ENCODE peak calls at places on chromosomes 1 and 21, in six cellular contexts. One of them, this sample, is unnamed. For H3K9me3, the result is how much of the 10 kb centered on the place peaks cover.

GRCh38 chr1:19013826-19014548 is 57.5 kb upstream of the IFFO2 start:
- DNase-seq in AG04450: no peak
- DNase-seq in pancreas: no peak
- DNase-seq in H9: no peak
- DNase-seq in psoas muscle: no peak
- DNase-seq in IMR-90: no peak
- DNase-seq in this sample: no peak

GRCh38 chr1:163170331-163170730 is 32.4 kb downstream of the RGS5 start:
- DNase-seq in AG04450: no peak
- DNase-seq in pancreas: no peak
- DNase-seq in H9: no peak
- DNase-seq in psoas muscle: no peak
- DNase-seq in IMR-90: peak
- DNase-seq in this sample: no peak

GRCh38 chr1:29197590-29197924 is 15.9 kb upstream of the SRSF4 start:
- DNase-seq in AG04450: no peak
- DNase-seq in pancreas: no peak
- DNase-seq in H9: peak
- DNase-seq in psoas muscle: no peak
- DNase-seq in IMR-90: peak
- DNase-seq in this sample: peak

GRCh38 chr1:212668477-212668876 is 31.2 kb downstream of the BATF3 start:
- DNase-seq in AG04450: no peak
- DNase-seq in pancreas: no peak
- DNase-seq in H9: no peak
- DNase-seq in psoas muscle: no peak
- DNase-seq in IMR-90: no peak
- DNase-seq in this sample: no peak

GRCh38 chr1:185567006-185567405 is 167.2 kb upstream of the HMCN1 start:
- DNase-seq in AG04450: no peak
- DNase-seq in pancreas: no peak
- DNase-seq in H9: no peak
- DNase-seq in psoas muscle: no peak
- DNase-seq in IMR-90: peak
- DNase-seq in this sample: no peak

GRCh38 chr21:31387560-31388186 is 43.6 kb upstream of the TIAM1 start:
- DNase-seq in AG04450: no peak
- DNase-seq in pancreas: no peak
- DNase-seq in H9: no peak
- DNase-seq in psoas muscle: no peak
- DNase-seq in IMR-90: no peak
- DNase-seq in this sample: no peak

GRCh38 chr21:43618940-43619339 is 40.3 kb downstream of the HSF2BP start:
- DNase-seq in AG04450: no peak
- DNase-seq in pancreas: no peak
- DNase-seq in H9: no peak
- DNase-seq in psoas muscle: no peak
- DNase-seq in IMR-90: no peak
- DNase-seq in this sample: no peak

GRCh38 chr1:13965770-13966398 is 265.9 kb downstream of the PRDM2 start:
- DNase-seq in AG04450: no peak
- DNase-seq in pancreas: no peak
- DNase-seq in H9: peak
- DNase-seq in psoas muscle: peak
- DNase-seq in IMR-90: peak
- DNase-seq in this sample: peak

GRCh38 chr1:226457307-226457712 is 49.4 kb upstream of the PARP1 start:
- DNase-seq in AG04450: no peak
- DNase-seq in pancreas: no peak
- DNase-seq in H9: peak
- DNase-seq in psoas muscle: no peak
- DNase-seq in IMR-90: no peak
- DNase-seq in this sample: no peak

GRCh38 chr1:10841059-10841458 is 44.6 kb upstream of the CASZ1 start:
- DNase-seq in AG04450: no peak
- DNase-seq in pancreas: no peak
- DNase-seq in H9: no peak
- DNase-seq in psoas muscle: no peak
- DNase-seq in IMR-90: no peak
- DNase-seq in this sample: no peak

GRCh38 chr1:184958554-184959353 is 15.6 kb downstream of the NIBAN1 start:
- DNase-seq in AG04450: no peak
- DNase-seq in pancreas: no peak
- DNase-seq in H9: no peak
- DNase-seq in psoas muscle: no peak
- DNase-seq in IMR-90: peak
- DNase-seq in this sample: no peak

GRCh38 chr1:109298666-109299086 is 8.1 kb downstream of the MYBPHL start:
- DNase-seq in AG04450: no peak
- DNase-seq in pancreas: no peak
- DNase-seq in H9: no peak
- DNase-seq in psoas muscle: peak
- DNase-seq in IMR-90: peak
- DNase-seq in this sample: no peak

GRCh38 chr1:94265931-94266330 is 28.5 kb upstream of the ARHGAP29 start:
- DNase-seq in AG04450: no peak
- DNase-seq in pancreas: no peak
- DNase-seq in H9: no peak
- DNase-seq in psoas muscle: no peak
- DNase-seq in IMR-90: peak
- DNase-seq in this sample: no peak

GRCh38 chr1:212982430-212983152 is 32.2 kb downstream of the VASH2 start:
- DNase-seq in AG04450: no peak
- DNase-seq in pancreas: no peak
- DNase-seq in H9: peak
- DNase-seq in psoas muscle: no peak
- DNase-seq in IMR-90: peak
- DNase-seq in this sample: peak

GRCh38 chr1:53298163-53298685 is 29.6 kb downstream of the LRP8 start:
- DNase-seq in AG04450: no peak
- DNase-seq in pancreas: no peak
- DNase-seq in H9: no peak
- DNase-seq in psoas muscle: no peak
- DNase-seq in IMR-90: no peak
- DNase-seq in this sample: no peak

GRCh38 chr1:29875557-29876028 is 639.3 kb downstream of the PTPRU start:
- DNase-seq in AG04450: no peak
- DNase-seq in pancreas: no peak
- DNase-seq in H9: no peak
- DNase-seq in psoas muscle: no peak
- DNase-seq in IMR-90: no peak
- DNase-seq in this sample: no peak

GRCh38 chr1:150695561-150695960 is 1.4 kb downstream of the GOLPH3L start:
- DNase-seq in AG04450: no peak
- DNase-seq in pancreas: no peak
- DNase-seq in H9: no peak
- DNase-seq in psoas muscle: no peak
- DNase-seq in IMR-90: peak
- DNase-seq in this sample: no peak

GRCh38 chr1:154407021-154407865 is 2.1 kb downstream of the IL6R start:
- DNase-seq in AG04450: no peak
- DNase-seq in pancreas: peak
- DNase-seq in H9: no peak
- DNase-seq in psoas muscle: no peak
- DNase-seq in IMR-90: no peak
- DNase-seq in this sample: peak

GRCh38 chr1:1199141-1199960 is 7.0 kb downstream of the TNFRSF18 start:
- DNase-seq in AG04450: no peak
- DNase-seq in pancreas: peak
- DNase-seq in H9: peak
- DNase-seq in psoas muscle: peak
- DNase-seq in IMR-90: no peak
- DNase-seq in this sample: no peak

GRCh38 chr1:1197551-1198422 is 8.6 kb downstream of the TNFRSF18 start:
- DNase-seq in AG04450: no peak
- DNase-seq in pancreas: peak
- DNase-seq in H9: peak
- DNase-seq in psoas muscle: peak
- DNase-seq in IMR-90: no peak
- DNase-seq in this sample: no peak

GRCh38 chr1:1200876-1201810 is 5.2 kb downstream of the TNFRSF18 start:
- DNase-seq in AG04450: peak
- DNase-seq in pancreas: peak
- DNase-seq in H9: peak
- DNase-seq in psoas muscle: peak
- DNase-seq in IMR-90: peak
- DNase-seq in this sample: no peak

GRCh38 chr1:1198423-1199140 is 7.8 kb downstream of the TNFRSF18 start:
- DNase-seq in AG04450: no peak
- DNase-seq in pancreas: peak
- DNase-seq in H9: peak
- DNase-seq in psoas muscle: peak
- DNase-seq in IMR-90: no peak
- DNase-seq in this sample: no peak

DNA sequence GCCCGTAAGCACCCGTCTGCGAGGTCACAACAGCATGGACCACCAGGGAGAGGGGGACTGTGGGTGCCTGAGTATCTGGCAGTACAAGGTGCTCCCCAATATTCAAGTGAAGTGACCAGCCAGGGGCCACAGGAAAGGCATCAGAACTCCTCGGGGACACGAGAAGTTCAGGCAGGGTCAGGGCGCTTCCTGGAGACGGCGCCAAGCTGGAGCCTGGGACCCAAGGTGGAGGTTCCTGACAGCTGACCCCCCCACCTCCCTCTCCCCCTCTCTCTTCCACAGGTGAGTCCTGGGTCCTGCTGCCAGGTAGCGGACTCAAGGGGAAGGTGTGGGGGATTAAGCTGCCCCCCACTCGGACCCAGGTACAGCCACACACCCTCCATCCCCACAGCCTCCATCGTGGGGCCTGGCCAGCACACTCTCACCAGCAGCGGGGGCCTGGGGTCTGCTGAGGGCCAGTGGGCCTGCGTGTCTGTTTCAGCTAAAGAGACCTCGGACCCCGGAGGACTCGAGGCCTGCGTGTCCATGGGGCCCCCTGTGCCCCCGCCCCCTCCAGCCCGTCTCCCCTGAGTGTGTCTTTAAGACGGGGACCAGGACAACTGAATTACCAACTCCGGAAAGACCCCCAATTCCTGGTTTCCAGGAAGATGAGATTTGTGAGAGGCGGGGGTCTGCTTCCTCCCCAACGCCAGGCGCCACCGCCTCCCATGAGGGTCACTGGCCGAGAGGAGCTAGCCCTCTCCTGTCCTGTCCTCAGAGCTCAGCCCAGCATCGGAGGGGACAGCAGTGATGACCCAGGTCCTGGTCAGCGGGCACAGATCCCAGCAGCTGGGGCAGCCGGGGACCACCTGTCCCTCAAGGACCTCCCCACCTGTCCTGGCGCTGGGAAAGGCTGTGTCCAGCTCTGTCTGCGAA is 6.2 kb downstream of the TNFRSF18 start:
- DNase-seq in AG04450: no peak
- DNase-seq in pancreas: peak
- DNase-seq in H9: peak
- DNase-seq in psoas muscle: peak
- DNase-seq in IMR-90: no peak
- DNase-seq in this sample: no peak
- H3K27ac ChIP-seq in AG04450: no peak
- H3K27ac ChIP-seq in pancreas: no peak
- H3K27ac ChIP-seq in H9: no peak
- H3K27ac ChIP-seq in psoas muscle: no peak
- H3K27ac ChIP-seq in IMR-90: no peak
- H3K27ac ChIP-seq in this sample: no peak

DNA sequence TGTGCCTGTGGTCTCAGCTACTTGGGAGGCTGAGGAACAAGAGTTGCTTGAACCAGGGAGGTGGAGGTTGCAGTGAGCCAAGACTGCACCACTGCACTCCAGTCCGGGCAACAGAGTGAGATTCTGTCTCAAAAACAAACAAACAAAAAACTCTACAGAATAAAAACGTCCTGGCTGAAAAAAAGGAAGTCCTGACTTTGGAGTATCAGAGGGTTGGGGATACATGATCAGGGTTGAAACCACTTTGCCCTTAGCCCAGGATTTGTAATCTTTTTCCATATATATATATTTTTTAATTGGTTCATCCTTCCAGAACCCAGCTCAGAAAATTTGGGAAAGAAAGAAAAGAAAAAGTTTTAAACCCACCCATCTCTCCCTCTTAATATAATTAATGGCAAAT is 6.5 kb downstream of the THEM4 start:
- DNase-seq in AG04450: no peak
- DNase-seq in pancreas: no peak
- DNase-seq in H9: no peak
- DNase-seq in psoas muscle: no peak
- DNase-seq in IMR-90: no peak
- DNase-seq in this sample: no peak
- H3K9me3 ChIP-seq in AG04450: under half
- H3K9me3 ChIP-seq in pancreas: under half
- H3K9me3 ChIP-seq in H9: under half
- H3K9me3 ChIP-seq in psoas muscle: under half
- H3K9me3 ChIP-seq in IMR-90: under half
- H3K9me3 ChIP-seq in this sample: under half

GRCh38 chr1:23575226-23575810 is 16.0 kb upstream of the ID3 start:
- DNase-seq in AG04450: no peak
- DNase-seq in pancreas: no peak
- DNase-seq in H9: no peak
- DNase-seq in psoas muscle: no peak
- DNase-seq in IMR-90: no peak
- DNase-seq in this sample: no peak

GRCh38 chr1:23574265-23574754 is 15.0 kb upstream of the ID3 start:
- DNase-seq in AG04450: no peak
- DNase-seq in pancreas: no peak
- DNase-seq in H9: no peak
- DNase-seq in psoas muscle: no peak
- DNase-seq in IMR-90: no peak
- DNase-seq in this sample: no peak

GRCh38 chr1:23577056-23577985 is 18.0 kb upstream of the ID3 start:
- DNase-seq in AG04450: peak
- DNase-seq in pancreas: no peak
- DNase-seq in H9: no peak
- DNase-seq in psoas muscle: no peak
- DNase-seq in IMR-90: peak
- DNase-seq in this sample: no peak

GRCh38 chr1:23578311-23578996 is 19.2 kb upstream of the ID3 start:
- DNase-seq in AG04450: no peak
- DNase-seq in pancreas: no peak
- DNase-seq in H9: no peak
- DNase-seq in psoas muscle: no peak
- DNase-seq in IMR-90: peak
- DNase-seq in this sample: no peak

GRCh38 chr1:23576338-23577055 is 17.2 kb upstream of the ID3 start:
- DNase-seq in AG04450: no peak
- DNase-seq in pancreas: no peak
- DNase-seq in H9: no peak
- DNase-seq in psoas muscle: no peak
- DNase-seq in IMR-90: no peak
- DNase-seq in this sample: no peak
- TF ChIP-seq CTCF in AG04450: no peak
- TF ChIP-seq CTCF in pancreas: no peak
- TF ChIP-seq CTCF in H9: no peak
- TF ChIP-seq CTCF in psoas muscle: no peak
- TF ChIP-seq CTCF in IMR-90: no peak
- TF ChIP-seq CTCF in this sample: no peak

DNA sequence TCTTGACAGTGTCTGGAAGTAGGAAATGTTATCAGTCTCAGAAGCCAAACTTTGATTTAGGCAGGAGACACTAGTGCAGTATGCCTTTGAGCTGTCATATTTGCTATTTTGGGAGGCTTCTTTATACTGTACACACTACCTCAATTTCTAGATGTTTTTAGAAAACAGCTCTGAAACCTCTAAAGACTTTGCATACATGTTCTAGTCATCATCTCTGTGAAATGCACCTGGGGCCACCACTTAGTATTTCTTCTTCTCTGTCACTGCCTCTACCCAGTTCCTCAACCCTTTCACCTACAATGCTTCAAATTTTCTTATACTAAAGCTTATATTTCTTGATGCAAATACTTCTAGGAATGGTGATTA is 29.1 kb upstream of the PLA2G4A start:
- DNase-seq in AG04450: no peak
- DNase-seq in pancreas: no peak
- DNase-seq in H9: no peak
- DNase-seq in psoas muscle: no peak
- DNase-seq in IMR-90: no peak
- DNase-seq in this sample: no peak
- H3K27ac ChIP-seq in AG04450: no peak
- H3K27ac ChIP-seq in pancreas: no peak
- H3K27ac ChIP-seq in H9: no peak
- H3K27ac ChIP-seq in psoas muscle: no peak
- H3K27ac ChIP-seq in IMR-90: no peak
- H3K27ac ChIP-seq in this sample: no peak

This sample was measured in lung.